ENCODE peak calls at places on chromosomes 11 and 22, in six cellular contexts. H, A, N, W, P and S are unnamed samples.

GRCh38 chr11:94793822-94794221 is 25.7 kb downstream of the AMOTL1 start:
- DNase-seq in P (no peak), N (no peak), A (no peak), W (no peak), H (no peak), S (no peak)

GRCh38 chr11:117820071-117820470 is 4.5 kb downstream of the FXYD2 start:
- DNase-seq in P (peak), W (no peak), N (no peak), A (no peak), H (no peak), S (no peak)

GRCh38 chr11:3165152-3165705 is at the start of gene OSBPL5:
- DNase-seq in P (peak), N (no peak), H (no peak), W (peak), A (peak), S (peak)

GRCh38 chr11:96341237-96342130 is 1.5 kb downstream of the MAML2 start:
- DNase-seq in P (peak), A (peak), H (no peak), N (no peak), W (peak), S (peak)

GRCh38 chr11:134371436-134372185 is 39.8 kb downstream of the GLB1L2 start:
- DNase-seq in W (no peak), H (no peak), A (no peak), N (no peak), P (no peak), S (no peak)

GRCh38 chr22:40741116-40741515 is 61.8 kb downstream of the MCHR1 start:
- DNase-seq in W (no peak), N (no peak), P (no peak), A (no peak), H (no peak), S (no peak)

GRCh38 chr11:83292709-83293435 is 6.7 kb upstream of the CCDC90B start:
- DNase-seq in P (no peak), N (peak), H (no peak), W (no peak), A (peak), S (no peak)

GRCh38 chr11:20669833-20670684 is 673 bp downstream of the NELL1 start:
- DNase-seq in H (peak), W (no peak), N (no peak), P (no peak), A (no peak), S (no peak)

GRCh38 chr11:76248210-76248609 is 41.9 kb upstream of the WNT11 start:
- DNase-seq in A (peak), P (no peak), W (no peak), N (no peak), H (no peak), S (no peak)

GRCh38 chr22:48060266-48060665 is 1297.8 kb downstream of the TBC1D22A start:
- DNase-seq in A (no peak), W (no peak), N (no peak), H (no peak), P (no peak), S (no peak)

GRCh38 chr22:22425366-22425765 is 83.2 kb downstream of the ZNF280B start:
- DNase-seq in N (no peak), H (no peak), P (no peak), A (no peak), W (no peak), S (no peak)

GRCh38 chr11:65225284-65226102 is 36.3 kb upstream of the POLA2 start:
- DNase-seq in P (peak), N (no peak), W (peak), A (peak), H (no peak), S (peak)

GRCh38 chr11:61539009-61539408 is 30.5 kb downstream of the LRRC10B start:
- DNase-seq in P (no peak), N (no peak), W (peak), A (no peak), H (no peak), S (no peak)

GRCh38 chr11:66112640-66113098 is 42.6 kb downstream of the PACS1 start:
- DNase-seq in H (no peak), P (peak), A (peak), W (no peak), N (no peak), S (no peak)

GRCh38 chr11:123357990-123358827 is 71.9 kb upstream of the GRAMD1B start:
- DNase-seq in W (no peak), H (no peak), N (no peak), A (no peak), P (peak), S (peak)

GRCh38 chr22:24128631-24129601 is 52.4 kb upstream of the SUSD2 start:
- DNase-seq in N (no peak), W (no peak), A (peak), H (no peak), P (no peak), S (no peak)

GRCh38 chr11:64396079-64396591 is 37.2 kb downstream of the RPS6KA4 start:
- DNase-seq in N (no peak), P (no peak), W (no peak), H (no peak), A (no peak), S (no peak)

GRCh38 chr11:69700278-69701140 is 3.3 kb downstream of the FGF19 start:
- DNase-seq in H (no peak), A (peak), N (no peak), P (no peak), W (peak), S (peak)

GRCh38 chr11:133896642-133897330 is 51.5 kb upstream of the SPATA19 start:
- DNase-seq in H (no peak), N (no peak), A (no peak), W (peak), P (no peak), S (no peak)

GRCh38 chr11:72225411-72225951 is 914 bp downstream of the INPPL1 start:
- DNase-seq in H (no peak), A (no peak), W (no peak), N (no peak), P (no peak), S (no peak)

GRCh38 chr11:79098096-79098495 is 342.7 kb downstream of the TENM4 start:
- DNase-seq in N (no peak), H (no peak), A (no peak), P (no peak), W (no peak), S (no peak)

GRCh38 chr11:11748706-11749365 is 92.9 kb upstream of the USP47 start:
- DNase-seq in P (no peak), H (peak), W (no peak), N (no peak), A (no peak), S (no peak)

GRCh38 chr11:116984186-116984585 is 114.0 kb downstream of the SIK3 start:
- DNase-seq in N (no peak), H (no peak), P (no peak), A (no peak), W (no peak), S (no peak)

GRCh38 chr11:5269715-5270147 is at the start of gene HBE1:
- DNase-seq in P (no peak), H (no peak), N (no peak), A (no peak), W (no peak), S (no peak)

GRCh38 chr11:77068461-77069335 is 1.9 kb downstream of the CAPN5 start:
- DNase-seq in P (peak), A (no peak), N (no peak), H (no peak), W (no peak), S (no peak)

GRCh38 chr11:75598900-75599299 is 36.8 kb downstream of the SERPINH1 start:
- DNase-seq in P (no peak), A (no peak), H (no peak), W (no peak), N (no peak), S (no peak)

GRCh38 chr22:50217543-50218152 is 16.8 kb downstream of the SELENOO start:
- DNase-seq in A (no peak), P (no peak), W (no peak), N (no peak), H (no peak), S (no peak)

GRCh38 chr11:12199231-12199948 is 89.0 kb downstream of the MICAL2 start:
- DNase-seq in W (no peak), N (no peak), P (peak), A (peak), H (no peak), S (no peak)

GRCh38 chr11:45606514-45607024 is 58.9 kb downstream of the CHST1 start:
- DNase-seq in W (no peak), N (no peak), H (no peak), P (no peak), A (no peak), S (no peak)

GRCh38 chr22:40401532-40401931 is 31.1 kb downstream of the SGSM3 start:
- DNase-seq in W (no peak), P (no peak), N (no peak), A (peak), H (no peak), S (no peak)

GRCh38 chr22:49398115-49398514 is 429.6 kb downstream of the BRD1 start:
- DNase-seq in P (no peak), A (no peak), H (no peak), N (no peak), W (no peak), S (no peak)

GRCh38 chr11:1762537-1763302 is 1.0 kb downstream of the CTSD start:
- DNase-seq in A (peak), N (peak), H (no peak), W (peak), P (peak), S (peak)

GRCh38 chr11:31802609-31802989 is 8.5 kb downstream of the PAX6 start:
- DNase-seq in A (no peak), W (no peak), H (peak), P (no peak), N (no peak), S (no peak)

GRCh38 chr11:111749646-111750045 is 16.5 kb downstream of the PPP2R1B start:
- DNase-seq in N (no peak), W (no peak), A (no peak), H (no peak), P (no peak), S (no peak)

GRCh38 chr11:111748035-111748804 is 18.0 kb downstream of the PPP2R1B start:
- DNase-seq in N (no peak), W (no peak), A (no peak), H (no peak), P (no peak), S (no peak)

GRCh38 chr11:111743700-111744099 is 22.5 kb downstream of the PPP2R1B start:
- DNase-seq in W (no peak), H (no peak), P (no peak), A (no peak), N (no peak), S (no peak)

GRCh38 chr11:111745719-111746504 is 20.3 kb downstream of the PPP2R1B start:
- DNase-seq in A (no peak), W (no peak), N (no peak), P (no peak), H (peak), S (no peak)
- H3K27ac ChIP-seq in A (no peak), W (no peak), N (no peak), P (peak), H (peak), S (no peak)

GRCh38 chr11:23948831-23949230 is 548.0 kb upstream of the LUZP2 start:
- DNase-seq in A (no peak), W (no peak), P (no peak), N (no peak), H (no peak), S (no peak)
- TF ChIP-seq POLR2A in A (no peak), W (no peak), P (no peak), N (no peak), H (no peak), S (no peak)

GRCh38 chr11:124760205-124760652 is 1.9 kb downstream of the ESAM start:
- DNase-seq in H (peak), A (no peak), W (no peak), P (no peak), N (no peak), S (peak)
- H3K27ac ChIP-seq in H (peak), A (no peak), W (peak), P (peak), N (no peak), S (peak)

GRCh38 chr22:36321797-36322601 is 65.8 kb downstream of the MYH9 start:
- DNase-seq in H (no peak), W (no peak), N (no peak), P (no peak), A (no peak), S (no peak)
- TF ChIP-seq POLR2A in H (no peak), W (no peak), N (no peak), P (no peak), A (no peak), S (no peak)

GRCh38 chr11:10329356-10329755 is 24.5 kb downstream of the ADM start:
- DNase-seq in A (no peak), P (no peak), N (no peak), H (no peak), W (no peak), S (no peak)
- H3K27ac ChIP-seq in A (no peak), P (peak), N (no peak), H (peak), W (no peak), S (no peak)

DNA sequence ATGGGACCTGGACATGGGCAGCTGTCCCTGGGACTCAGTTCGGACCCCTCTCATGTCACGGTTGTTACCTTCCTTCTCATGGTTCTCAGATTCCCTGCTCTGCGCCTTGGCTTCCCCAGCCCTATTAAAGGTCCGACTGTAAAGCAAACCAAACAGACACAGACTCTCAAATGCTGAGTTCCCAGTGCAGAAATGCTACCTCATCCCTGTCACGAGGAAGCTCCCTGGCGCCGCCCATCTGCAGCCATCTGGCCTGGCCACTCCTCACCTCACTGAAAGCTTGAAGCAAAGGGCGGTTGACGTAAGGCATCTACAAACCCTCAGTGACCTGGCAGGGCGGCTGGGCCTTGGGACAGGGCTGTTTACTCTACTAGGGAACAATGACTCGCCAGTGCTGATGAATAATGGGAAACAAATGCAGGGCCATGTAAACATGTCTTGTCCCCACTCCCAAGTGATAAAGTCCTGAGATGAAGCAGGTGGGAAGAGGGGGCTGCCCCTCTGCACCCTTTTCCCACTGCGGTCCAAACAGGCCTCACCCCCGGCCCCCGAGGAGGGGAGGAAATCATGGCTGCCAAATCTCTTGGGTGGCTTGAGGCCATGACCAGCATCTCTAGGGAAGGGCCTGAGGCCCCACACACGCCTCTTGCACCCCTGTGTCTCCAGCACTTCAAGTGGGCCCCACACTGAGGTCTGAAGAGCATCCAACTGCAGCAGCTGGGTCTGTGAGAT is 49.3 kb downstream of the SCUBE1 start:
- DNase-seq in W (peak), P (peak), A (no peak), H (peak), N (no peak), S (no peak)
- TF ChIP-seq POLR2A in W (no peak), P (peak), A (no peak), H (no peak), N (no peak), S (no peak)